ENCODE peak calls at places on chromosomes 1 and 21, in four cellular contexts. X, O, U and N are unnamed samples.
A peak's percentile ranks its signal among the peaks of the same experiment; 100 is the strongest.

GRCh38 chr21:38811257-38811656 is 5.5 kb downstream of the ETS2 start:
- DNase-seq in X (no peak), O (no peak), U (no peak), N (no peak)

GRCh38 chr1:88612783-88613182 is 71.3 kb upstream of the PKN2 start:
- DNase-seq in U (no peak), X (no peak), O (no peak), N (no peak)

GRCh38 chr1:89733748-89734147 is 87.1 kb upstream of the LRRC8D start:
- DNase-seq in U (no peak), O (no peak), X (no peak), N (no peak)

GRCh38 chr1:8061210-8061609 is 35.1 kb upstream of the ERRFI1 start:
- DNase-seq in O (peak; percentile 77), X (no peak), U (no peak), N (no peak)

GRCh38 chr1:52399629-52400028 is 4.6 kb downstream of the ORC1 start:
- DNase-seq in U (no peak), X (no peak), O (no peak), N (no peak)

GRCh38 chr1:60277269-60277668 is 203.7 kb upstream of the C1orf87 start:
- DNase-seq in O (no peak), X (no peak), U (no peak), N (no peak)

GRCh38 chr1:71521655-71522264 is 440.9 kb upstream of the ZRANB2 start:
- DNase-seq in X (no peak), O (peak; percentile 2), U (no peak), N (peak; percentile 43)

GRCh38 chr1:113279776-113280391 is 110.4 kb upstream of the MAGI3 start:
- DNase-seq in X (no peak), U (no peak), O (no peak), N (no peak)

GRCh38 chr1:62439652-62440371 is 3.0 kb downstream of the USP1 start:
- DNase-seq in O (peak; percentile 43), X (no peak), U (peak; percentile 32), N (no peak)

GRCh38 chr1:111948209-111949131 is 41.0 kb downstream of the KCND3 start:
- DNase-seq in U (no peak), O (no peak), X (no peak), N (no peak)

GRCh38 chr1:205437570-205437969 is 15.7 kb upstream of the LEMD1 start:
- DNase-seq in O (no peak), U (no peak), X (no peak), N (no peak)

GRCh38 chr1:36796101-36796590 is 238.2 kb downstream of the GRIK3 start:
- DNase-seq in X (no peak), O (no peak), U (no peak), N (no peak)

GRCh38 chr1:202599669-202600431 is 110.4 kb downstream of the SYT2 start:
- DNase-seq in U (no peak), X (peak; percentile 51), O (peak; percentile 49), N (peak; percentile 80)

DNA sequence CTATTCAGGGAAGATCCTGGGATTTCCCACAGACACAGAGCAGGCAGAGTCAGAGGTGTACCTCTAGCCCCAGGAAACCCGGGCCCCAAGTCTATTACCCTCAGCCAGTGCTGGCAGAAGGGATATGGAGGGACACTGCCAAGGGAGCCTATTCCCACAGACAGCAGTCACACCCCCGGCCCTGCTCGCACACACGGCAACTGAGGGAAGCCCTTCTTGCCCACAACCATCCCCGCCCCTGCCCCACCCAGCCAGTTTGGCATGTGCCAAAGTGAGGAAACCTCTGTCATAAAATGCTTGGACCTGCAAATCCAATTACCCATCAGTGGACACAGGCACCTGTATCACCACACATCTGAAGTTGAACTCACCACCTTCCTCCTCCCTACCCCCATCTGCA is 6.5 kb downstream of the CACNA1S start:
- DNase-seq in U (no peak), O (no peak), X (no peak), N (no peak)
- TF ChIP-seq SUZ12 in U (no peak), O (no peak), X (no peak), N (no peak)

GRCh38 chr1:50419907-50420248 is 3.4 kb downstream of the DMRTA2 start:
- DNase-seq in U (no peak), O (no peak), X (no peak), N (no peak)
- H3K9me3 ChIP-seq in U (no peaks in the 10 kb centered on the region), O (no peaks in the 10 kb centered on the region), X (no peaks in the 10 kb centered on the region), N (no peaks in the 10 kb centered on the region)

DNA sequence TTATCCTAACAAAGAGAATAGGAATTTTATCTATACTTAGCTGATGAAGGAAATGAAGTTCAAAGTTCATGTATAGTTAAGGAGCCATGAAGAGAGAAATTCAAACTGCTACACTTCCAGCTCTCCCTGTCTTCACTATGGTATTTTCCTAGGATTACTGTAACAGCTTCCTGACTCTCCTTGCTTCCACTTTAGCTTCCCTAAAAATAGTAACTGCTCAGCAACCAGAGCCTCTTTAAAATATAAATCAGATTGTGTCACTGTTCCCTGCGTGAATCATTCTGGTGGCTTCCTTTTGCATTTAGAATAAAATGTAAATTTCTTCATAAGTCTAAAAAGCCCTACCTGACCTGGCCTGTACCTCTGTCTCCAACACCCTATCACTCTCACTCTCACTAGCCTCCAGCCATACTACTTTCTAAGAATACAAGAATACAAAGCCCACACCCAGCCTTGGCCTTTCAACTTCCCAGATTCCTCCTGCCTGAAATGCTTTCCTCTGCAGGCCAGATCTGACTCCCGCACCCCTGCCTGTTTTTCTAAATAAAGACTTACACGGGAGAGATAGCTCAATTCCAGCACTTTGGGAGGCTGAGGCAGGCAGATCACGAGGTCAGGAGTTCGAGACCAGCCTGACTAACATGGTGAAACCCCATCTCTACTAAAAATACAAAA is 30.5 kb downstream of the OR10J1 start:
- DNase-seq in O (no peak), X (no peak), U (no peak), N (no peak)
- TF ChIP-seq SUZ12 in O (no peak), X (no peak), U (no peak), N (no peak)

GRCh38 chr1:174324939-174325338 is 122.8 kb upstream of the GPR52 start:
- DNase-seq in X (no peak), U (no peak), O (no peak), N (no peak)
- H3K9me3 ChIP-seq in X (peaks cover 27% of the 10 kb centered on the region), U (peaks cover 22% of the 10 kb centered on the region), O (peaks cover 35% of the 10 kb centered on the region), N (peaks cover 47% of the 10 kb centered on the region)

GRCh38 chr21:41366522-41367151 is 4.8 kb downstream of the MX2 start:
- DNase-seq in U (peak; percentile 78), X (no peak), O (peak; percentile 94), N (no peak)
- TF ChIP-seq SUZ12 in U (no peak), X (no peak), O (no peak), N (no peak)

GRCh38 chr1:225434041-225434440 is 6.2 kb upstream of the LBR start:
- DNase-seq in X (no peak), O (no peak), U (no peak), N (no peak)
- H3K9me3 ChIP-seq in X (no peaks in the 10 kb centered on the region), O (no peaks in the 10 kb centered on the region), U (no peaks in the 10 kb centered on the region), N (peaks cover 32% of the 10 kb centered on the region)